ENCODE peak calls at places on chromosomes 13 and 19, in ten cellular contexts. One of them, this sample, is unnamed.

GRCh38 chr19:18809149-18809978 is 18.3 kb upstream of the COMP start:
- DNase-seq in endodermal cell: no peak
- DNase-seq in right cardiac atrium: peak
- DNase-seq in sciatic nerve: no peak
- DNase-seq in effector CD4-positive, alpha-beta T cell: no peak
- DNase-seq in central memory CD4-positive, alpha-beta T cell: no peak
- DNase-seq in GM23338: no peak
- DNase-seq in stimulated activated CD4-positive, alpha-beta T cell treated with anti-CD3 and anti-CD28 coated beads, Interleukin-2, amount 100 ng/mL, for 48 hours: no peak
- DNase-seq in NAMALWA: no peak
- DNase-seq in RCC 7860: peak
- DNase-seq in this sample: peak

GRCh38 chr13:50631041-50631440 is 212.5 kb downstream of the DLEU7 start:
- DNase-seq in endodermal cell: no peak
- DNase-seq in right cardiac atrium: no peak
- DNase-seq in sciatic nerve: no peak
- DNase-seq in effector CD4-positive, alpha-beta T cell: no peak
- DNase-seq in central memory CD4-positive, alpha-beta T cell: no peak
- DNase-seq in GM23338: no peak
- DNase-seq in stimulated activated CD4-positive, alpha-beta T cell treated with anti-CD3 and anti-CD28 coated beads, Interleukin-2, amount 100 ng/mL, for 48 hours: no peak
- DNase-seq in NAMALWA: no peak
- DNase-seq in RCC 7860: no peak
- DNase-seq in this sample: no peak

GRCh38 chr13:109651854-109652253 is 134.5 kb downstream of the IRS2 start:
- DNase-seq in endodermal cell: no peak
- DNase-seq in right cardiac atrium: no peak
- DNase-seq in sciatic nerve: no peak
- DNase-seq in effector CD4-positive, alpha-beta T cell: no peak
- DNase-seq in central memory CD4-positive, alpha-beta T cell: no peak
- DNase-seq in GM23338: no peak
- DNase-seq in stimulated activated CD4-positive, alpha-beta T cell treated with anti-CD3 and anti-CD28 coated beads, Interleukin-2, amount 100 ng/mL, for 48 hours: no peak
- DNase-seq in NAMALWA: no peak
- DNase-seq in RCC 7860: no peak
- DNase-seq in this sample: no peak

GRCh38 chr13:93200626-93201025 is 26.0 kb upstream of the GPC6 start:
- DNase-seq in endodermal cell: no peak
- DNase-seq in right cardiac atrium: no peak
- DNase-seq in sciatic nerve: no peak
- DNase-seq in effector CD4-positive, alpha-beta T cell: no peak
- DNase-seq in central memory CD4-positive, alpha-beta T cell: no peak
- DNase-seq in GM23338: no peak
- DNase-seq in stimulated activated CD4-positive, alpha-beta T cell treated with anti-CD3 and anti-CD28 coated beads, Interleukin-2, amount 100 ng/mL, for 48 hours: no peak
- DNase-seq in NAMALWA: no peak
- DNase-seq in RCC 7860: no peak
- DNase-seq in this sample: no peak

GRCh38 chr19:10694706-10695105 is 6.5 kb upstream of the QTRT1 start:
- DNase-seq in endodermal cell: peak
- DNase-seq in right cardiac atrium: no peak
- DNase-seq in sciatic nerve: no peak
- DNase-seq in effector CD4-positive, alpha-beta T cell: no peak
- DNase-seq in central memory CD4-positive, alpha-beta T cell: no peak
- DNase-seq in GM23338: no peak
- DNase-seq in stimulated activated CD4-positive, alpha-beta T cell treated with anti-CD3 and anti-CD28 coated beads, Interleukin-2, amount 100 ng/mL, for 48 hours: no peak
- DNase-seq in NAMALWA: no peak
- DNase-seq in RCC 7860: no peak
- DNase-seq in this sample: no peak

GRCh38 chr19:41427647-41428480 is 690 bp upstream of the B3GNT8 start:
- DNase-seq in endodermal cell: peak
- DNase-seq in right cardiac atrium: peak
- DNase-seq in sciatic nerve: peak
- DNase-seq in effector CD4-positive, alpha-beta T cell: peak
- DNase-seq in central memory CD4-positive, alpha-beta T cell: peak
- DNase-seq in GM23338: peak
- DNase-seq in stimulated activated CD4-positive, alpha-beta T cell treated with anti-CD3 and anti-CD28 coated beads, Interleukin-2, amount 100 ng/mL, for 48 hours: no peak
- DNase-seq in NAMALWA: no peak
- DNase-seq in RCC 7860: no peak
- DNase-seq in this sample: no peak

GRCh38 chr13:70723732-70724131 is 615.5 kb upstream of the KLHL1 start:
- DNase-seq in endodermal cell: no peak
- DNase-seq in right cardiac atrium: no peak
- DNase-seq in sciatic nerve: no peak
- DNase-seq in effector CD4-positive, alpha-beta T cell: no peak
- DNase-seq in central memory CD4-positive, alpha-beta T cell: no peak
- DNase-seq in GM23338: no peak
- DNase-seq in stimulated activated CD4-positive, alpha-beta T cell treated with anti-CD3 and anti-CD28 coated beads, Interleukin-2, amount 100 ng/mL, for 48 hours: no peak
- DNase-seq in NAMALWA: no peak
- DNase-seq in RCC 7860: no peak
- DNase-seq in this sample: peak

GRCh38 chr13:60150538-60150937 is 13.2 kb downstream of the DIAPH3 start:
- DNase-seq in endodermal cell: no peak
- DNase-seq in right cardiac atrium: no peak
- DNase-seq in sciatic nerve: no peak
- DNase-seq in effector CD4-positive, alpha-beta T cell: no peak
- DNase-seq in central memory CD4-positive, alpha-beta T cell: no peak
- DNase-seq in GM23338: no peak
- DNase-seq in stimulated activated CD4-positive, alpha-beta T cell treated with anti-CD3 and anti-CD28 coated beads, Interleukin-2, amount 100 ng/mL, for 48 hours: no peak
- DNase-seq in NAMALWA: no peak
- DNase-seq in RCC 7860: no peak
- DNase-seq in this sample: no peak

GRCh38 chr19:12880551-12881171 is 588 bp downstream of the DNASE2 start:
- DNase-seq in endodermal cell: no peak
- DNase-seq in right cardiac atrium: no peak
- DNase-seq in sciatic nerve: peak
- DNase-seq in effector CD4-positive, alpha-beta T cell: no peak
- DNase-seq in central memory CD4-positive, alpha-beta T cell: no peak
- DNase-seq in GM23338: peak
- DNase-seq in stimulated activated CD4-positive, alpha-beta T cell treated with anti-CD3 and anti-CD28 coated beads, Interleukin-2, amount 100 ng/mL, for 48 hours: no peak
- DNase-seq in NAMALWA: no peak
- DNase-seq in RCC 7860: no peak
- DNase-seq in this sample: peak

GRCh38 chr13:112894423-112894672 is 74.7 kb upstream of the MCF2L start:
- DNase-seq in endodermal cell: no peak
- DNase-seq in right cardiac atrium: no peak
- DNase-seq in sciatic nerve: no peak
- DNase-seq in effector CD4-positive, alpha-beta T cell: no peak
- DNase-seq in central memory CD4-positive, alpha-beta T cell: no peak
- DNase-seq in GM23338: no peak
- DNase-seq in stimulated activated CD4-positive, alpha-beta T cell treated with anti-CD3 and anti-CD28 coated beads, Interleukin-2, amount 100 ng/mL, for 48 hours: no peak
- DNase-seq in NAMALWA: no peak
- DNase-seq in RCC 7860: no peak
- DNase-seq in this sample: no peak

GRCh38 chr19:12939908-12940533 is 1.6 kb downstream of the CALR start:
- DNase-seq in endodermal cell: no peak
- DNase-seq in right cardiac atrium: no peak
- DNase-seq in sciatic nerve: no peak
- DNase-seq in effector CD4-positive, alpha-beta T cell: no peak
- DNase-seq in central memory CD4-positive, alpha-beta T cell: no peak
- DNase-seq in GM23338: no peak
- DNase-seq in stimulated activated CD4-positive, alpha-beta T cell treated with anti-CD3 and anti-CD28 coated beads, Interleukin-2, amount 100 ng/mL, for 48 hours: no peak
- DNase-seq in NAMALWA: no peak
- DNase-seq in RCC 7860: no peak
- DNase-seq in this sample: no peak

GRCh38 chr13:30052127-30052526 is 201.7 kb upstream of the UBL3 start:
- DNase-seq in endodermal cell: peak
- DNase-seq in right cardiac atrium: no peak
- DNase-seq in sciatic nerve: no peak
- DNase-seq in effector CD4-positive, alpha-beta T cell: no peak
- DNase-seq in central memory CD4-positive, alpha-beta T cell: no peak
- DNase-seq in GM23338: peak
- DNase-seq in stimulated activated CD4-positive, alpha-beta T cell treated with anti-CD3 and anti-CD28 coated beads, Interleukin-2, amount 100 ng/mL, for 48 hours: no peak
- DNase-seq in NAMALWA: no peak
- DNase-seq in RCC 7860: no peak
- DNase-seq in this sample: no peak

GRCh38 chr13:113560645-113561416 is 23.7 kb upstream of the TFDP1 start:
- DNase-seq in endodermal cell: peak
- DNase-seq in right cardiac atrium: no peak
- DNase-seq in sciatic nerve: no peak
- DNase-seq in effector CD4-positive, alpha-beta T cell: no peak
- DNase-seq in central memory CD4-positive, alpha-beta T cell: no peak
- DNase-seq in GM23338: no peak
- DNase-seq in stimulated activated CD4-positive, alpha-beta T cell treated with anti-CD3 and anti-CD28 coated beads, Interleukin-2, amount 100 ng/mL, for 48 hours: no peak
- DNase-seq in NAMALWA: no peak
- DNase-seq in RCC 7860: no peak
- DNase-seq in this sample: no peak

GRCh38 chr19:18205180-18205915 is 1.5 kb upstream of the RAB3A start:
- DNase-seq in endodermal cell: peak
- DNase-seq in right cardiac atrium: peak
- DNase-seq in sciatic nerve: peak
- DNase-seq in effector CD4-positive, alpha-beta T cell: peak
- DNase-seq in central memory CD4-positive, alpha-beta T cell: peak
- DNase-seq in GM23338: peak
- DNase-seq in stimulated activated CD4-positive, alpha-beta T cell treated with anti-CD3 and anti-CD28 coated beads, Interleukin-2, amount 100 ng/mL, for 48 hours: no peak
- DNase-seq in NAMALWA: peak
- DNase-seq in RCC 7860: no peak
- DNase-seq in this sample: peak

GRCh38 chr19:29761575-29762225 is 46.6 kb upstream of the C19orf12 start:
- DNase-seq in endodermal cell: no peak
- DNase-seq in right cardiac atrium: no peak
- DNase-seq in sciatic nerve: no peak
- DNase-seq in effector CD4-positive, alpha-beta T cell: no peak
- DNase-seq in central memory CD4-positive, alpha-beta T cell: no peak
- DNase-seq in GM23338: no peak
- DNase-seq in stimulated activated CD4-positive, alpha-beta T cell treated with anti-CD3 and anti-CD28 coated beads, Interleukin-2, amount 100 ng/mL, for 48 hours: no peak
- DNase-seq in NAMALWA: peak
- DNase-seq in RCC 7860: no peak
- DNase-seq in this sample: no peak

GRCh38 chr13:50129065-50129922 is 114.0 kb downstream of the KCNRG start:
- DNase-seq in endodermal cell: no peak
- DNase-seq in right cardiac atrium: no peak
- DNase-seq in sciatic nerve: peak
- DNase-seq in effector CD4-positive, alpha-beta T cell: peak
- DNase-seq in central memory CD4-positive, alpha-beta T cell: peak
- DNase-seq in GM23338: peak
- DNase-seq in stimulated activated CD4-positive, alpha-beta T cell treated with anti-CD3 and anti-CD28 coated beads, Interleukin-2, amount 100 ng/mL, for 48 hours: no peak
- DNase-seq in NAMALWA: no peak
- DNase-seq in RCC 7860: no peak
- DNase-seq in this sample: no peak

GRCh38 chr19:55259540-55260210 is 858 bp upstream of the PPP6R1 start:
- DNase-seq in endodermal cell: peak
- DNase-seq in right cardiac atrium: peak
- DNase-seq in sciatic nerve: peak
- DNase-seq in effector CD4-positive, alpha-beta T cell: no peak
- DNase-seq in central memory CD4-positive, alpha-beta T cell: no peak
- DNase-seq in GM23338: peak
- DNase-seq in stimulated activated CD4-positive, alpha-beta T cell treated with anti-CD3 and anti-CD28 coated beads, Interleukin-2, amount 100 ng/mL, for 48 hours: no peak
- DNase-seq in NAMALWA: no peak
- DNase-seq in RCC 7860: no peak
- DNase-seq in this sample: no peak

GRCh38 chr19:14686411-14686810 is 3.4 kb upstream of the ZNF333 start:
- DNase-seq in endodermal cell: peak
- DNase-seq in right cardiac atrium: no peak
- DNase-seq in sciatic nerve: no peak
- DNase-seq in effector CD4-positive, alpha-beta T cell: no peak
- DNase-seq in central memory CD4-positive, alpha-beta T cell: no peak
- DNase-seq in GM23338: peak
- DNase-seq in stimulated activated CD4-positive, alpha-beta T cell treated with anti-CD3 and anti-CD28 coated beads, Interleukin-2, amount 100 ng/mL, for 48 hours: peak
- DNase-seq in NAMALWA: peak
- DNase-seq in RCC 7860: peak
- DNase-seq in this sample: peak